ENCODE peak calls at places on chromosome 4, in six cellular contexts. Z, J, K, Q, N and Y are unnamed samples.

GRCh38 chr4:1058198-1058996 is 47.0 kb downstream of the FGFRL1 start:
- DNase-seq in N (peak; percentile 14), Z (no peak), J (no peak), K (peak; percentile 30), Q (no peak), Y (no peak)

GRCh38 chr4:14345356-14345775 is 656.9 kb upstream of the CPEB2 start:
- DNase-seq in Z (peak; percentile 13), K (no peak), J (peak; percentile 27), Q (no peak), N (no peak), Y (no peak)

GRCh38 chr4:46676364-46676763 is 232.7 kb downstream of the COX7B2 start:
- DNase-seq in Z (no peak), N (no peak), J (no peak), K (no peak), Q (no peak), Y (no peak)

GRCh38 chr4:17762705-17763104 is 18.7 kb downstream of the FAM184B start:
- DNase-seq in J (no peak), K (no peak), Q (no peak), Z (no peak), N (no peak), Y (no peak)

GRCh38 chr4:3872834-3873313 is 106.7 kb downstream of the ADRA2C start:
- DNase-seq in Q (no peak), N (no peak), K (no peak), J (no peak), Z (no peak), Y (no peak)

GRCh38 chr4:136687118-136687517 is 845.2 kb downstream of the PCDH18 start:
- DNase-seq in N (no peak), Z (no peak), J (no peak), K (no peak), Q (no peak), Y (no peak)

GRCh38 chr4:16294455-16294854 is 68.2 kb upstream of the TAPT1 start:
- DNase-seq in J (no peak), Z (no peak), Q (no peak), K (no peak), N (no peak), Y (no peak)

GRCh38 chr4:1900624-1901023 is 29.4 kb downstream of the NSD2 start:
- DNase-seq in N (no peak), Z (no peak), J (no peak), Q (no peak), K (no peak), Y (no peak)

GRCh38 chr4:88204882-88205281 is 46.4 kb upstream of the ABCG2 start:
- DNase-seq in N (no peak), J (no peak), Z (no peak), K (no peak), Q (peak; percentile 90), Y (no peak)

GRCh38 chr4:4509521-4509920 is 32.3 kb downstream of the STX18 start:
- DNase-seq in N (no peak), K (no peak), J (no peak), Z (no peak), Q (no peak), Y (no peak)

GRCh38 chr4:81404294-81404693 is 67.4 kb downstream of the RASGEF1B start:
- DNase-seq in K (no peak), Z (no peak), N (no peak), Q (no peak), J (no peak), Y (no peak)

GRCh38 chr4:69120869-69121268 is 24.6 kb downstream of the UGT2B7 start:
- DNase-seq in J (no peak), N (no peak), Z (no peak), Q (peak; percentile 30), K (no peak), Y (no peak)

GRCh38 chr4:91108751-91109150 is 981.6 kb downstream of the CCSER1 start:
- DNase-seq in Z (no peak), J (no peak), N (no peak), K (no peak), Q (no peak), Y (no peak)

GRCh38 chr4:15755321-15755750 is 22.8 kb upstream of the CD38 start:
- DNase-seq in J (no peak), K (no peak), Q (peak; percentile 49), Z (no peak), N (no peak), Y (no peak)

GRCh38 chr4:83267121-83267834 is 17.3 kb downstream of the COQ2 start:
- DNase-seq in J (peak; percentile 64), Q (peak; percentile 36), N (no peak), Z (peak; percentile 43), K (no peak), Y (peak; percentile 38)

GRCh38 chr4:126939401-126939800 is 693.4 kb upstream of the INTU start:
- DNase-seq in J (no peak), K (no peak), Z (no peak), Q (no peak), N (no peak), Y (no peak)

GRCh38 chr4:130071746-130072145 is 975.8 kb downstream of the C4orf33 start:
- DNase-seq in K (no peak), Q (no peak), N (no peak), J (no peak), Z (no peak), Y (no peak)

GRCh38 chr4:3041192-3042142 is 32.9 kb downstream of the HTT-AS start:
- DNase-seq in J (peak; percentile 89), K (peak; percentile 71), Z (peak; percentile 33), N (peak; percentile 50), Q (peak; percentile 44), Y (peak; percentile 88)

GRCh38 chr4:99711657-99712056 is 54.0 kb upstream of the C4orf54 start:
- DNase-seq in J (no peak), Q (no peak), K (no peak), Z (no peak), N (no peak), Y (no peak)

GRCh38 chr4:150588341-150588740 is 6.4 kb downstream of the MAB21L2 start:
- DNase-seq in Q (no peak), Z (no peak), K (no peak), N (no peak), J (no peak), Y (no peak)

GRCh38 chr4:16659694-16660093 is 238.8 kb downstream of the LDB2 start:
- DNase-seq in J (no peak), N (no peak), K (no peak), Z (no peak), Q (no peak), Y (no peak)

GRCh38 chr4:173735055-173735454 is 205.0 kb upstream of the HAND2 start:
- DNase-seq in Q (no peak), N (no peak), K (no peak), Z (no peak), J (no peak), Y (no peak)

GRCh38 chr4:151658959-151659593 is 101.7 kb downstream of the GATB start:
- DNase-seq in N (no peak), J (no peak), Q (peak; percentile 30), Z (no peak), K (no peak), Y (no peak)

GRCh38 chr4:123833156-123833555 is 436.6 kb downstream of the SPRY1 start:
- DNase-seq in K (no peak), J (no peak), Z (no peak), N (no peak), Q (peak; percentile 70), Y (no peak)

GRCh38 chr4:73213917-73214663 is 44.5 kb downstream of the ANKRD17 start:
- DNase-seq in Q (peak; percentile 76), J (no peak), N (no peak), Z (no peak), K (no peak), Y (no peak)
- H3K27ac ChIP-seq in Q (peak overlapping the region; percentile 57), J (no peak overlapping the region), N (no peak overlapping the region), Z (no peak overlapping the region), K (no peak overlapping the region), Y (no peak overlapping the region)

DNA sequence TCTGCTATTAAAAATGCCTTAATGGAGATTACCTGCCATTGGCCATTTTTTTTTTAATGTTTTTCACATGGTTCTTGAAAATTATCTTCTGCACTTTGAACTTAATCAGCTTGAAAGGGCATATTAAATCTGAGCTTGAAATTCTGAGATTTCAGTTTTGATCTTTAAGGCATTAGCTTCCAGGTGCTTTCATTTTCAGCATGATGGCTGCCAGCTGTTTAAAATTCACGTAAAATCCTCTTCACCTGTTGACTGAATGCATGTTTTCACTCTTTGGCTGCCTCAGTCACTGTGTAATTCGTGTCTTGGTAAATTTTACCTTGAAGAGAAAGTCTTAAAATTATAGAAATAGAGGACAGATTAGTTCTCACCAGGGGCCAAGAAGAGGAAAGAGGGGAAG is 39.6 kb downstream of the SMAD1 start:
- DNase-seq in J (no peak), Z (no peak), K (no peak), Q (no peak), N (no peak), Y (no peak)
- H3K4me1 ChIP-seq in J (peaks cover 10% of the 10 kb centered on the region), Z (no peaks in the 10 kb centered on the region), K (peaks cover 7% of the 10 kb centered on the region), Q (no peaks in the 10 kb centered on the region), N (peaks cover 7% of the 10 kb centered on the region), Y (no peaks in the 10 kb centered on the region)

GRCh38 chr4:26105815-26106699 is 192.0 kb downstream of the SMIM20 start:
- DNase-seq in N (no peak), K (no peak), J (no peak), Q (no peak), Z (no peak), Y (no peak)

GRCh38 chr4:26110493-26110892 is 196.5 kb downstream of the SMIM20 start:
- DNase-seq in N (no peak), J (no peak), Q (no peak), Z (no peak), K (no peak), Y (no peak)

GRCh38 chr4:26104056-26104685 is 190.2 kb downstream of the SMIM20 start:
- DNase-seq in J (no peak), Z (no peak), Q (no peak), N (no peak), K (no peak), Y (no peak)

GRCh38 chr4:26108024-26108423 is 194.0 kb downstream of the SMIM20 start:
- DNase-seq in N (no peak), Q (no peak), K (no peak), J (no peak), Z (no peak), Y (no peak)

GRCh38 chr4:26105372-26105771 is 191.4 kb downstream of the SMIM20 start:
- DNase-seq in Q (no peak), K (no peak), J (no peak), N (no peak), Z (no peak), Y (no peak)
- H3K27me3 ChIP-seq in Q (no peaks in the 10 kb centered on the region), K (no peaks in the 10 kb centered on the region), J (no peaks in the 10 kb centered on the region), N (no peaks in the 10 kb centered on the region), Z (no peaks in the 10 kb centered on the region), Y (no peaks in the 10 kb centered on the region)

GRCh38 chr4:78372282-78372988 is 179.1 kb upstream of the ANXA3 start:
- DNase-seq in N (no peak), J (no peak), K (no peak), Q (no peak), Z (no peak), Y (no peak)
- H3K27ac ChIP-seq in N (no peak overlapping the region), J (no peak overlapping the region), K (no peak overlapping the region), Q (no peak overlapping the region), Z (no peak overlapping the region), Y (no peak overlapping the region)

GRCh38 chr4:8387194-8387593 is 53.3 kb downstream of the ACOX3 start:
- DNase-seq in K (no peak), Q (no peak), J (no peak), N (no peak), Z (no peak), Y (peak; percentile 50)
- H3K4me1 ChIP-seq in K (peaks cover 3% of the 10 kb centered on the region), Q (peaks cover 8% of the 10 kb centered on the region), J (peaks cover 8% of the 10 kb centered on the region), N (peaks cover 20% of the 10 kb centered on the region), Z (no peaks in the 10 kb centered on the region), Y (no peaks in the 10 kb centered on the region)